ENCODE peak calls at places on chromosomes 5 and 9, in ten cellular contexts. F is A549, D is ovary, A is tibial nerve, X is H1, E is SK-N-SH, V is HepG2, K is esophagus muscularis mucosa, O is suprapubic skin, B is stomach. Y is an unnamed sample. For H3K9me3, the result is how much of the 10 kb centered on the place peaks cover.

GRCh38 chr5:123039673-123040072 is 3.1 kb upstream of the PPIC start:
- DNase-seq in A (no peak), K (no peak), F (no peak), X (no peak), V (no peak), E (no peak), B (no peak), O (no peak), D (no peak), Y (no peak)

GRCh38 chr9:112041536-112042243 is 133.4 kb downstream of the SUSD1 start:
- DNase-seq in A (no peak), F (peak), O (no peak), D (no peak), E (no peak), B (no peak), K (no peak), V (peak), X (peak), Y (no peak)

GRCh38 chr5:135534609-135535419 is 950 bp downstream of the NEUROG1 start:
- DNase-seq in B (no peak), D (no peak), K (no peak), E (peak), O (peak), V (no peak), F (no peak), A (no peak), X (no peak), Y (no peak)

GRCh38 chr5:20554001-20554400 is 566.0 kb upstream of the CDH18 start:
- DNase-seq in F (no peak), O (no peak), V (no peak), X (no peak), K (no peak), A (no peak), E (no peak), B (no peak), D (no peak), Y (no peak)

GRCh38 chr9:15501179-15501578 is 9.6 kb downstream of the PSIP1 start:
- DNase-seq in A (no peak), E (no peak), F (no peak), X (no peak), K (no peak), O (no peak), B (no peak), D (no peak), V (no peak), Y (no peak)

GRCh38 chr9:108897324-108898096 is 35.4 kb downstream of the ACTL7A start:
- DNase-seq in E (no peak), F (no peak), D (no peak), A (no peak), B (no peak), X (no peak), V (peak), K (no peak), O (no peak), Y (no peak)

GRCh38 chr5:76419597-76419996 is 16.5 kb downstream of the IQGAP2 start:
- DNase-seq in F (no peak), X (no peak), A (no peak), K (no peak), B (no peak), V (no peak), O (no peak), E (no peak), D (no peak), Y (no peak)

GRCh38 chr5:112757468-112758208 is 20.0 kb downstream of the APC start:
- DNase-seq in O (no peak), X (no peak), V (peak), A (no peak), E (peak), K (no peak), D (no peak), B (no peak), F (peak), Y (no peak)

GRCh38 chr5:54370982-54371381 is 60.6 kb upstream of the ARL15 start:
- DNase-seq in E (no peak), F (no peak), B (no peak), A (no peak), K (no peak), X (no peak), V (no peak), D (no peak), O (no peak), Y (no peak)

GRCh38 chr9:8486095-8486494 is 686.5 kb upstream of the DMAC1 start:
- DNase-seq in E (peak), F (peak), X (peak), B (peak), V (no peak), O (no peak), A (peak), D (peak), K (no peak), Y (peak)

GRCh38 chr5:124599048-124599973 is 147.1 kb downstream of the ZNF608 start:
- DNase-seq in F (peak), B (peak), V (peak), A (no peak), D (no peak), E (peak), K (no peak), X (no peak), O (no peak), Y (peak)

GRCh38 chr9:117487555-117488175 is 72.8 kb upstream of the ASTN2 start:
- DNase-seq in A (peak), B (peak), K (no peak), O (peak), D (peak), V (peak), F (peak), X (peak), E (peak), Y (peak)

GRCh38 chr9:96135071-96135825 is 166.7 kb downstream of the HSD17B3 start:
- DNase-seq in X (no peak), B (no peak), K (no peak), D (no peak), A (no peak), E (no peak), V (no peak), F (no peak), O (no peak), Y (no peak)

GRCh38 chr9:130837002-130837511 is 2.0 kb downstream of the ABL1 start:
- DNase-seq in V (peak), F (peak), A (no peak), B (no peak), D (no peak), O (no peak), K (no peak), E (peak), X (no peak), Y (no peak)

GRCh38 chr9:132488611-132489010 is 78.6 kb downstream of the CFAP77 start:
- DNase-seq in K (no peak), X (no peak), A (no peak), F (no peak), O (no peak), V (no peak), D (no peak), B (no peak), E (peak), Y (no peak)

GRCh38 chr9:27108981-27109541 is at the start of gene TEK:
- DNase-seq in X (peak), E (no peak), D (no peak), O (no peak), K (no peak), B (no peak), F (no peak), V (no peak), A (no peak), Y (no peak)

GRCh38 chr5:180318456-180319089 is 26.7 kb upstream of the MAPK9 start:
- DNase-seq in E (no peak), A (no peak), D (no peak), K (no peak), F (no peak), O (no peak), B (no peak), V (no peak), X (no peak), Y (no peak)

GRCh38 chr5:132013711-132014110 is 2.3 kb upstream of the ACSL6 start:
- DNase-seq in D (peak), V (no peak), X (no peak), A (no peak), E (no peak), K (no peak), B (no peak), F (no peak), O (peak), Y (peak)

GRCh38 chr5:62137628-62138027 is 168.4 kb upstream of the KIF2A start:
- DNase-seq in B (no peak), D (no peak), X (no peak), K (no peak), V (no peak), E (no peak), F (no peak), O (no peak), A (no peak), Y (no peak)

GRCh38 chr9:278651-279050 is 64.0 kb downstream of the DOCK8 start:
- DNase-seq in K (no peak), O (no peak), F (no peak), D (no peak), V (no peak), X (no peak), B (peak), E (no peak), A (no peak), Y (peak)

GRCh38 chr5:167058481-167058880 is 1233.0 kb upstream of the WWC1 start:
- DNase-seq in K (no peak), E (no peak), D (no peak), A (no peak), F (no peak), B (no peak), V (no peak), O (no peak), X (no peak), Y (no peak)

GRCh38 chr5:128271859-128272446 is 188.4 kb downstream of the SLC12A2 start:
- DNase-seq in E (no peak), D (no peak), F (peak), K (no peak), A (no peak), B (no peak), V (no peak), O (no peak), X (no peak), Y (no peak)
- H3K27ac ChIP-seq in E (no peak), D (no peak), F (no peak), K (peak), A (no peak), B (no peak), V (no peak), O (no peak), X (no peak), Y (no peak)

DNA sequence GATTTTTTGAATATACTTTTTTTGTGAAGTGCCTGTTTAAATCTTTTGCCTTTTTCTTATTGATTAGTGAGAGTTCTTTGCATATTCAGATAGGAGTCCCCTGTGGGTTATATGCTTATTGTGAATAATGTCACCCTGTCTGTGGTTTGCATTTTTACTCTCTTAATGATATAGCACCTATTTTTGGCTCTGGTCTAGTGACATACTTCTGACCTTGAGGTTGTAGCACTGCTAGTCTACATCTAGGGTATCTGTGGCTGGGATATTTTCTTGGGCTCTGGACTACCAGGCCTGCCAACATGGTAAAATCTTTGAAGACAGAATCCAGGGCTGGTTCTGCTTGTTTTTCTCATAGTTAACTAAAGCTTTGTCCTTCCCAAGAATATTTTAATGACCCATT is 13.5 kb upstream of the NKX2-5 start:
- DNase-seq in D (no peak), V (no peak), O (no peak), X (no peak), B (no peak), K (no peak), F (no peak), E (no peak), A (no peak), Y (no peak)
- TF ChIP-seq EP300 in D (no peak), V (no peak), O (no peak), X (no peak), B (no peak), K (no peak), F (no peak), E (no peak), A (no peak), Y (no peak)

GRCh38 chr5:154053468-154053867 is 14.7 kb downstream of the MFAP3 start:
- DNase-seq in X (no peak), E (no peak), A (no peak), K (no peak), O (no peak), V (no peak), F (no peak), B (no peak), D (no peak), Y (no peak)
- H3K9me3 ChIP-seq in X (under half), E (under half), A (under half), K (under half), O (under half), V (under half), F (under half), B (under half), D (under half), Y (under half)

GRCh38 chr5:178227138-178227659 is 5.4 kb downstream of the PHYKPL start:
- DNase-seq in F (no peak), O (no peak), E (no peak), K (no peak), D (no peak), V (no peak), A (no peak), X (no peak), B (no peak), Y (no peak)
- H3K27ac ChIP-seq in F (no peak), O (no peak), E (no peak), K (no peak), D (no peak), V (no peak), A (no peak), X (no peak), B (no peak), Y (peak)

GRCh38 chr5:83972909-83973308 is 252.3 kb upstream of the HAPLN1 start:
- DNase-seq in V (no peak), A (no peak), D (no peak), E (no peak), F (no peak), O (no peak), K (no peak), B (no peak), X (no peak), Y (no peak)

GRCh38 chr5:83972236-83972635 is 251.6 kb upstream of the HAPLN1 start:
- DNase-seq in B (no peak), E (no peak), A (no peak), X (no peak), F (no peak), O (no peak), K (no peak), D (no peak), V (no peak), Y (no peak)

GRCh38 chr5:83974151-83974822 is 253.6 kb upstream of the HAPLN1 start:
- DNase-seq in O (no peak), F (no peak), B (no peak), V (no peak), E (no peak), X (peak), A (no peak), D (no peak), K (no peak), Y (no peak)
- TF ChIP-seq EP300 in O (no peak), F (no peak), B (no peak), V (no peak), E (no peak), X (no peak), A (no peak), D (no peak), K (no peak), Y (no peak)

GRCh38 chr5:141434006-141434405 is 3.7 kb downstream of the PCDHGA12 start:
- DNase-seq in X (no peak), O (no peak), B (no peak), F (no peak), V (no peak), K (no peak), E (no peak), A (no peak), D (no peak), Y (no peak)
- H3K9me3 ChIP-seq in X (under half), O (half or more), B (half or more), F (under half), V (under half), K (half or more), E (under half), A (under half), D (under half), Y (half or more)

DNA sequence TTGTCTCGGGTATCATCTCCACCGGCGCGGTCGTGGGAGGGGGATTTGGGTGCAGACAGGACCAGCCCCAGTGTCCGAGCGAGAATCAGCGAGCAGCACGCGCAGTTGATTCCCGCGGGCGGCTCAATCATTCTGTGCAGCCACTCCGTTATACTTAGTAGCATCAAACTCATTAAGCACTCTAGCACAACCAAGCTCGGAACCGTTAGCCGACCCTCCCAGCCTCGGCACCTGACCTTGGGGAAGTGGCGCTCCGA is 195 bp downstream of the KYAT1 start:
- DNase-seq in X (no peak), K (no peak), A (no peak), E (peak), B (no peak), D (no peak), O (no peak), F (no peak), V (no peak), Y (no peak)
- H3K27ac ChIP-seq in X (peak), K (peak), A (peak), E (peak), B (peak), D (peak), O (peak), F (peak), V (peak), Y (peak)

GRCh38 chr5:110055301-110055700 is 365.6 kb downstream of the MAN2A1 start:
- DNase-seq in E (no peak), F (no peak), K (no peak), X (no peak), O (no peak), B (no peak), A (no peak), D (no peak), V (no peak), Y (no peak)
- TF ChIP-seq EP300 in E (no peak), F (no peak), K (no peak), X (no peak), O (no peak), B (no peak), A (no peak), D (no peak), V (no peak), Y (no peak)

Y was measured in transverse colon.